ENCODE peak calls at places on chromosomes 7 and 10, in ten cellular contexts. C is astrocyte of the cerebellum, G is brain microvascular endothelial cell, K is transverse colon, M is BE2C, Y is endodermal cell, Z is body of pancreas, N is IMR-90, X is psoas muscle, O is prostate gland. R is an unnamed sample.

GRCh38 chr7:157494506-157495176 is 157.8 kb downstream of the DNAJB6 start:
- DNase-seq in O (no peak), X (no peak), N (no peak), G (no peak), C (no peak), M (no peak), Y (no peak), Z (no peak), K (no peak), R (no peak)

GRCh38 chr10:127919418-127920191 is 12.7 kb downstream of the PTPRE start:
- DNase-seq in M (peak), Y (peak), X (no peak), G (peak), C (peak), Z (no peak), O (no peak), N (peak), K (no peak), R (no peak)

GRCh38 chr7:50553973-50554372 is 11.2 kb downstream of the DDC start:
- DNase-seq in Y (peak), O (no peak), X (no peak), C (no peak), Z (no peak), G (no peak), K (no peak), N (no peak), M (no peak), R (no peak)

GRCh38 chr10:688621-689426 is 644 bp downstream of the DIP2C start:
- DNase-seq in Y (peak), C (no peak), N (peak), Z (peak), G (peak), K (peak), O (peak), M (peak), X (peak), R (no peak)

GRCh38 chr7:139972000-139972399 is 90.8 kb downstream of the PARP12 start:
- DNase-seq in Z (no peak), K (no peak), X (no peak), Y (peak), C (no peak), M (no peak), G (no peak), N (no peak), O (no peak), R (no peak)

GRCh38 chr7:47600199-47601118 is 18.5 kb upstream of the TNS3 start:
- DNase-seq in O (no peak), M (no peak), G (peak), X (no peak), N (peak), K (no peak), Y (no peak), Z (peak), C (no peak), R (peak)

GRCh38 chr7:16268821-16269768 is 152.2 kb downstream of the CRPPA start:
- DNase-seq in M (peak), Z (no peak), N (peak), K (no peak), Y (no peak), O (no peak), C (peak), X (no peak), G (peak), R (peak)

GRCh38 chr10:84510121-84510520 is 181.7 kb downstream of the CCSER2 start:
- DNase-seq in C (peak), Z (no peak), N (peak), O (no peak), G (peak), K (no peak), M (no peak), Y (no peak), X (no peak), R (peak)

GRCh38 chr10:63917363-63917762 is 396.2 kb downstream of the REEP3 start:
- DNase-seq in X (no peak), Z (no peak), G (no peak), M (no peak), N (no peak), C (no peak), Y (no peak), O (no peak), K (no peak), R (no peak)

GRCh38 chr10:91856637-91857036 is 52.6 kb downstream of the FGFBP3 start:
- DNase-seq in Z (no peak), X (no peak), O (no peak), G (no peak), N (no peak), K (no peak), C (no peak), Y (no peak), M (no peak), R (no peak)

GRCh38 chr7:87876759-87877234 is 504 bp downstream of the DBF4 start:
- DNase-seq in O (peak), Z (peak), G (peak), K (peak), N (peak), M (peak), Y (peak), X (peak), C (peak), R (peak)

GRCh38 chr10:33808475-33808874 is 474.0 kb upstream of the NRP1 start:
- DNase-seq in X (peak), O (no peak), M (no peak), Y (no peak), K (no peak), Z (no peak), N (peak), C (no peak), G (peak), R (no peak)

GRCh38 chr7:1452205-1452604 is 7.1 kb downstream of the MICALL2 start:
- DNase-seq in K (no peak), X (no peak), N (no peak), C (no peak), Y (no peak), G (no peak), M (no peak), Z (no peak), O (peak), R (no peak)

GRCh38 chr10:74223755-74224530 is 72.9 kb downstream of the ADK start:
- DNase-seq in N (peak), K (no peak), Y (no peak), G (peak), Z (no peak), M (no peak), C (peak), X (no peak), O (no peak), R (no peak)

GRCh38 chr7:66418537-66418936 is 210.1 kb upstream of the KCTD7 start:
- DNase-seq in K (no peak), O (no peak), G (no peak), X (no peak), M (no peak), C (no peak), Y (no peak), Z (no peak), N (no peak), R (no peak)

GRCh38 chr7:158248816-158249215 is 338.8 kb downstream of the PTPRN2 start:
- DNase-seq in M (no peak), G (no peak), N (no peak), C (no peak), O (no peak), Z (no peak), X (no peak), K (no peak), Y (peak), R (no peak)

GRCh38 chr10:76051007-76051936 is 619.8 kb downstream of the LRMDA start:
- DNase-seq in Z (peak), Y (peak), M (no peak), N (no peak), X (no peak), G (no peak), K (no peak), C (no peak), O (no peak), R (no peak)

GRCh38 chr7:31955641-31956040 is 114.6 kb downstream of the PDE1C start:
- DNase-seq in N (no peak), O (no peak), X (no peak), K (no peak), Y (no peak), G (no peak), Z (no peak), M (no peak), C (no peak), R (no peak)

GRCh38 chr7:31950101-31950755 is 120.0 kb downstream of the PDE1C start:
- DNase-seq in K (no peak), Y (no peak), C (no peak), Z (no peak), N (peak), M (no peak), O (no peak), G (peak), X (no peak), R (no peak)

GRCh38 chr7:31954500-31954899 is 115.7 kb downstream of the PDE1C start:
- DNase-seq in C (no peak), O (no peak), G (no peak), Y (no peak), X (no peak), M (no peak), N (no peak), K (no peak), Z (no peak), R (no peak)

GRCh38 chr7:31955021-31955420 is 115.2 kb downstream of the PDE1C start:
- DNase-seq in O (no peak), Z (no peak), K (no peak), G (peak), Y (no peak), M (no peak), C (no peak), N (no peak), X (no peak), R (no peak)

DNA sequence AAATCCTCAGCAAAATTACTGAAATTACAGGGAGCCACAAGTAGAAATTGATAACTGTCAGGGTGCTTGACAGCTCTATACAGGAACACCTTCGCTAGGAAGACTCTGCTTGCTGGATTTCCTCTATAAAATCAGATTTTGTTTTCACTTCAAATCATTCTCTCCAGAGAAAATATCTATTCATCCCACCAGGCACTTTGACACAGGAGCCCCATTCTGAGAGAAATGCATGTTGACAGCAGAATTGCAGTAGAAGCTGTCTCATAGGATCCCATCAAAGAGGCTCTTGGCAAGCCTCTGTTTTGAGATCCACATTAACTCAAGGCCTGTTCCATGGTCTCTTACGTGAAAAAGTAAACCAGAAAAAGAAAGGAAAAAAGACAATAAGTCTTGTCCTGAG is 116.8 kb downstream of the PDE1C start:
- DNase-seq in C (no peak), G (no peak), X (no peak), M (no peak), O (no peak), Y (no peak), N (no peak), Z (no peak), K (no peak), R (no peak)
- TF ChIP-seq CTCF in C (no peak), G (no peak), X (no peak), M (no peak), O (no peak), Y (no peak), N (no peak), Z (no peak), K (no peak), R (no peak)

GRCh38 chr10:110355922-110356627 is 51.4 kb upstream of the SMNDC1 start:
- DNase-seq in O (no peak), K (peak), Y (no peak), C (no peak), Z (no peak), M (no peak), G (no peak), N (no peak), X (no peak), R (no peak)

GRCh38 chr10:110357252-110357780 is 52.6 kb upstream of the SMNDC1 start:
- DNase-seq in N (peak), O (no peak), G (peak), X (no peak), Z (no peak), C (peak), K (peak), Y (no peak), M (no peak), R (no peak)

GRCh38 chr10:110355181-110355831 is 50.6 kb upstream of the SMNDC1 start:
- DNase-seq in Y (no peak), Z (no peak), C (no peak), G (no peak), N (no peak), O (no peak), X (no peak), K (peak), M (no peak), R (no peak)

GRCh38 chr10:110357871-110358270 is 53.2 kb upstream of the SMNDC1 start:
- DNase-seq in G (no peak), C (no peak), X (no peak), N (no peak), O (no peak), M (no peak), Y (no peak), K (no peak), Z (no peak), R (no peak)

DNA sequence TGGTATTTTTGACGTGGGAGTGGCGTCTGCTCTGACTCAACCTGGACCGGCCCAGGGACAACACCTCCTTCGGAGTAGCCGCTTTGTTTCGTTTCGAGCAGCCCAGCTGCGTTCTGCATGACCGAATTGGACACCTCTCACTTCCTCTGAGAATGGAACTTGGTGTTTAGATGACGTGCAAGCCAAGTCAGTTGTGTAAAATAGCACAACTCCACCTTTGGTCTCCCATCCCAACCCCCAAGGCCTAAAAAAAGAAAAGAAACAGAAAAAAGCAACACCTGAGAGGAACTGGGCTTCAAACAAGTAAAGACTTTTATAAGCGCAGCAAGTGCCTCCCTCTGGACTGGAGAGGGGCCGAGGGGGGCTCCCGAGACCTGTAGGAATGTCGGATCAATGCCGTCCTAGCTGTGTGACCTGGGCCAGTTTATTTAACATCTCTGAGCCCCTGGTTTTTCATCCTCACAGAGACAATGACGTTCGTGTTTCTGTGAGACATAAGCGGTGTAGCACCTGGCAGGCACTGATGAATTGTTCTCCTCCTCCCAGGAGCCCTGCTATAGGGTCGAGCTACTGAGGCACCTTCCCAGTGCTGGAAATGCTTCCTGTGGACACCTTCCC is 52.0 kb upstream of the SMNDC1 start:
- DNase-seq in O (peak), N (peak), C (peak), M (no peak), G (peak), K (peak), Z (no peak), X (no peak), Y (no peak), R (no peak)
- H3K4me3 ChIP-seq in O (no peak), N (no peak), C (no peak), M (no peak), G (no peak), K (no peak), Z (no peak), X (no peak), Y (no peak), R (no peak)

GRCh38 chr10:70540089-70540788 is 61.7 kb downstream of the PALD1 start:
- DNase-seq in M (peak), Z (peak), Y (peak), C (peak), K (no peak), G (no peak), X (no peak), O (no peak), N (no peak), R (no peak)
- TF ChIP-seq CTCF in M (peak), Z (peak), Y (peak), C (peak), K (peak), G (peak), X (peak), O (peak), N (peak), R (peak)

DNA sequence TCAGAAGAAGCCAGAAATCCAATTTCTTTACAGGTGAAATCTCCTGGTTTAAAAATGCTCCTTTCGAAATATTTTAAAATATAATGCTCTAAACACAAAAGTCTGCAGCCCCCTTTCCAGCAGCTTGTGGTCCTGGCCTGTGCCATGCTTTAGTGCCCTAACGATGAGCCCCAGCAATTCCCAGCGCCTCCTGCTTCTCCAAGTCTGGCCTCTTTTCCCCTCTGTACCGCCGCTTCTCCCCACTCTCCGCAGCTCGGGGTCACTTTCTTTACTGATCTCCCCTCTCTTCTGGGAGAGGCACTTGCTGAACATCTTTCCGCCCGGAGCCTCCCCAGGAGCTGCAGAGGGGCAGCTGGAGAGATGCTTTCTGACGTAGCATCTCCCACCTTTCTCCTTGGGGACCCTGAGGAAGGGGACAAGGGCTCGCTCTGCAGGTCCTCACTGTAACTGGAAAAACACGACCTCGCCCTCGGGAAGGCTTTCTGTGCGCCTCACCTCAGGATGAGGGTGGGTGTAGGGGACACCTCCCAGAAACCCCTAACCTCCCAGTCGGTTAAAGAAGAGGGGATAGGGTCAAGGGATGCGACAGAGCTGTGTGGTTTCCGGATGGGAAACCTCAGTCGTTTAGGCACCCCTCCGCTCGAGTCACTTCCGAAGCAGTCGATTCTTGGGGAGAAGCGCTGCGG is 544 bp upstream of the INA start:
- DNase-seq in K (no peak), M (no peak), Y (peak), G (no peak), N (no peak), Z (no peak), O (no peak), X (no peak), C (no peak), R (no peak)
- H3K4me3 ChIP-seq in K (peak), M (peak), Y (peak), G (no peak), N (peak), Z (no peak), O (peak), X (peak), C (peak), R (peak)

GRCh38 chr7:150378115-150378852 is 846 bp upstream of the ZNF775 start:
- DNase-seq in N (peak), M (peak), Y (peak), X (peak), O (peak), Z (peak), G (peak), K (peak), C (no peak), R (peak)
- TF ChIP-seq CTCF in N (peak), M (peak), Y (peak), X (no peak), O (peak), Z (peak), G (peak), K (no peak), C (peak), R (peak)

GRCh38 chr7:99393363-99394187 is 14.8 kb downstream of the PDAP1 start:
- DNase-seq in O (peak), N (no peak), G (no peak), K (no peak), Z (no peak), Y (no peak), X (peak), M (peak), C (no peak), R (no peak)

GRCh38 chr7:99394188-99394502 is 14.3 kb downstream of the PDAP1 start:
- DNase-seq in Z (no peak), C (no peak), Y (no peak), K (no peak), M (no peak), G (no peak), X (no peak), O (no peak), N (no peak), R (no peak)

GRCh38 chr7:99390941-99391602 is 16.5 kb downstream of the ARPC1B start:
- DNase-seq in O (no peak), Y (no peak), N (no peak), K (no peak), X (no peak), Z (no peak), C (no peak), G (no peak), M (peak), R (no peak)

GRCh38 chr7:99392046-99392445 is 16.4 kb downstream of the PDAP1 start:
- DNase-seq in Z (no peak), N (no peak), G (no peak), K (peak), O (no peak), Y (no peak), X (no peak), M (no peak), C (no peak), R (no peak)

GRCh38 chr7:99392659-99393362 is 15.6 kb downstream of the PDAP1 start:
- DNase-seq in K (peak), C (no peak), Y (peak), M (peak), Z (peak), O (peak), N (no peak), G (no peak), X (peak), R (peak)
- H3K4me3 ChIP-seq in K (peak), C (peak), Y (peak), M (peak), Z (peak), O (peak), N (peak), G (peak), X (peak), R (peak)

DNA sequence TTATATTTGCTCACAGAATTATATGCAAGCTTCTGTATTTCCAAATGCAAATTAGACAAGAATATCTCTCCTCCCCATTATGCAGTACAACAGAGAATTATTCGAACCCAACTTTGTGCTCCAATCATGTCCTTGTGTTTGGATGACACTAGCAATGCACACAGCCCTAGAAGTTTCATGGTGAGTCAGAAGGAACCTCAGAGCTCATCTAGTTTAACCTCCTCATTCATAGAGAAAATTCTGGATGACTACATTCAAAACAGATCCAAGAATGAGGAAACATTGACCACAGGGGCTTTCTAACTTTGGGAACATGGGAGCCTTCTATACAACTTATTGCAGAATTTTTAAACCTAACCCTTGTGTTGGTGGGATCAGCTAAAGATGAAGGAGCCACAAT is 12.8 kb upstream of the ARID5B start:
- DNase-seq in N (peak), Y (no peak), G (no peak), K (no peak), X (no peak), M (no peak), C (no peak), O (no peak), Z (no peak), R (no peak)
- TF ChIP-seq CTCF in N (no peak), Y (no peak), G (no peak), K (no peak), X (no peak), M (no peak), C (no peak), O (no peak), Z (no peak), R (no peak)

DNA sequence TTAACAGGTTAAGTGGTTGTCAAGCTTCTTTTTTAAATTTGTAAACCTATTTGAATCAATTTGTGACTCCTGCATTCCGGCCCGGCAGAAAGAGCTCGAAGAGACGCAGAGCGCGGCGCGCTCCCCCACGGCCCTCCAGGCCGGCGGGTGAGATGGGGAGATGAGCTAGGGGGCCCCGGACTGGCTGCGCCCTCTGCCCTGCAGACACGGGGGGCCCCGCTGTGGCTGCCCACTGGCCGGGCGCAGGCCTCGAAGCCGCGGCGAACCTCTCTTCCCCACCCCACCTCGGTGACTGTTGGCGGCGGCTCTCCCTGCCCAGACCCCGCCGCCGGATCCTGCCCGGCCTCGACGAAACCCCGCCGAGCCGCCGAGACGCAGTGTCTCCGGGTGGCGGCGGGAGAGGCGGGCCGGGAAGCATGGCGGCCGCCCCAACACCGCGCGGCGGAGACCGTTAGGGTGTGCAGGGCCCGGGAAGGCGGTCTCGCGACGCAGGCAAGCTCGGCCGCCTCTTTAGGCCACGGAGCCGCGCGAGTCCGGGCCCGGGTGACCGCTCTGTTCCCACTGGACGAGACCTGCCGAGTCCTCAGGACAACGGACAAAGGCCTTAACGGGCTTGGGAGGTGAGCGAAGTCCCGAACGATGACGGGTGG is 24.1 kb downstream of the NUP42 start:
- DNase-seq in M (no peak), O (no peak), K (no peak), C (no peak), Z (no peak), N (no peak), G (peak), Y (no peak), X (no peak), R (no peak)
- H3K4me3 ChIP-seq in M (no peak), O (peak), K (no peak), C (peak), Z (no peak), N (no peak), G (peak), Y (no peak), X (peak), R (peak)

R was measured in retinal pigment epithelial cell.